ENCODE peak calls at places on chromosomes 6 and 20, in six cellular contexts. F, V, N, D, T and K are unnamed samples.
A peak's percentile ranks its signal among the peaks of the same experiment; 100 is the strongest.

GRCh38 chr20:49567421-49568256 is at the start of gene PTGIS:
- DNase-seq in F (no peak), V (no peak), N (peak; percentile 86), D (no peak), T (no peak), K (no peak)

GRCh38 chr6:151265282-151265681 is 25.5 kb downstream of the AKAP12 start:
- DNase-seq in F (no peak), V (no peak), N (no peak), D (no peak), T (no peak), K (no peak)

GRCh38 chr6:17885079-17885478 is 102.4 kb downstream of the KIF13A start:
- DNase-seq in F (peak; percentile 17), V (peak; percentile 19), N (no peak), D (no peak), T (no peak), K (no peak)

GRCh38 chr6:113495521-113495920 is 361.6 kb upstream of the MARCKS start:
- DNase-seq in F (peak; percentile 44), V (peak; percentile 87), N (peak; percentile 31), D (no peak), T (no peak), K (peak; percentile 84)

GRCh38 chr6:169530762-169531143 is 171.1 kb downstream of the WDR27 start:
- DNase-seq in F (no peak), V (no peak), N (no peak), D (no peak), T (no peak), K (no peak)

GRCh38 chr6:125363360-125364121 is 61.8 kb upstream of the HDDC2 start:
- DNase-seq in F (peak; percentile 21), V (peak; percentile 17), N (peak; percentile 96), D (no peak), T (peak; percentile 73), K (no peak)

GRCh38 chr6:134529921-134530320 is 212.0 kb upstream of the SGK1 start:
- DNase-seq in F (peak; percentile 65), V (peak; percentile 48), N (no peak), D (no peak), T (no peak), K (no peak)

GRCh38 chr20:38651154-38651553 is 49.5 kb downstream of the ARHGAP40 start:
- DNase-seq in F (no peak), V (no peak), N (no peak), D (no peak), T (no peak), K (no peak)

GRCh38 chr6:93040375-93040774 is 379.0 kb downstream of the EPHA7 start:
- DNase-seq in F (no peak), V (no peak), N (no peak), D (no peak), T (no peak), K (no peak)

GRCh38 chr6:46888031-46888430 is 33.7 kb downstream of the ADGRF5 start:
- DNase-seq in F (peak; percentile 66), V (no peak), N (no peak), D (no peak), T (no peak), K (no peak)

GRCh38 chr20:56839791-56840190 is 210.7 kb downstream of the TFAP2C start:
- DNase-seq in F (no peak), V (no peak), N (no peak), D (no peak), T (no peak), K (no peak)

GRCh38 chr6:498795-499231 is 107.3 kb downstream of the IRF4 start:
- DNase-seq in F (no peak), V (peak; percentile 4), N (no peak), D (peak; percentile 69), T (no peak), K (no peak)

GRCh38 chr20:9520096-9520495 is 5.7 kb downstream of the LAMP5 start:
- DNase-seq in F (no peak), V (no peak), N (no peak), D (no peak), T (no peak), K (no peak)

GRCh38 chr6:109662192-109662591 is 28.8 kb downstream of the AK9 start:
- DNase-seq in F (peak; percentile 15), V (peak; percentile 33), N (no peak), D (no peak), T (no peak), K (no peak)

GRCh38 chr6:154139894-154140293 is 100.9 kb downstream of the OPRM1 start:
- DNase-seq in F (no peak), V (no peak), N (no peak), D (no peak), T (no peak), K (no peak)

GRCh38 chr20:25643735-25644134 is 19.9 kb upstream of the NANP start:
- DNase-seq in F (no peak), V (no peak), N (no peak), D (no peak), T (no peak), K (no peak)

DNA sequence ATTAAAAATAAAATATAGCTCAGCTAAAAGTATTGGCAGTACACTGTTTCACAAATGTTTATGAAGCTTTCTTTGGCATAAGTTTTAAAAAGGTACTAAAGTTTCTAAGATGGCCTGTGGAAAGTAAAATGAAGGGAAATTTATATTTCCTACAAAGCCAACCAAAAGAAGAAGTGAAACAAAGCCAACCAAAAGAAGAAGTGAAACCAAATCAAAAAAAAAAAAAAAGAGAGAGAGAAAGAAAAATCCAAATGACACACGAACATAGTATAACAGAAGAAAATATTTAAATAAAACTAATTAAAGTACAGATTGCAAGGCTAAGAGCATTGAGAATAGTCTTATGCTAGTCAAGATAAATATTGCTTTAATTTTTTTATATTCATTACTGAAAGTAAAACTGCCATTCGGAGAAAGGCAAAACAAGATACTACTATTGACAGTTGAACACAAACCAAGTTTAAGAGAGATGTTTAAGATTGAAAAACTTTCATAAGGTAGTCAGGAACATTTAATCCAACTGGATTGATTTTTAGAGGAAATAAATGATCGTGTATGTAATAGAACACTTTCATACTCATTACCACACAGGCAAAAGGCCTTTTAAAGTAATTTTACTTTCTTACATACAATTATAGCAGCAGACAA is 12.8 kb upstream of the KHDRBS2 start:
- DNase-seq in F (no peak), V (no peak), N (no peak), D (peak; percentile 31), T (no peak), K (no peak)
- H3K4me3 ChIP-seq in F (no peak overlapping the region), V (no peak overlapping the region), N (no peak overlapping the region), D (no peak overlapping the region), T (no peak overlapping the region), K (no peak overlapping the region)

DNA sequence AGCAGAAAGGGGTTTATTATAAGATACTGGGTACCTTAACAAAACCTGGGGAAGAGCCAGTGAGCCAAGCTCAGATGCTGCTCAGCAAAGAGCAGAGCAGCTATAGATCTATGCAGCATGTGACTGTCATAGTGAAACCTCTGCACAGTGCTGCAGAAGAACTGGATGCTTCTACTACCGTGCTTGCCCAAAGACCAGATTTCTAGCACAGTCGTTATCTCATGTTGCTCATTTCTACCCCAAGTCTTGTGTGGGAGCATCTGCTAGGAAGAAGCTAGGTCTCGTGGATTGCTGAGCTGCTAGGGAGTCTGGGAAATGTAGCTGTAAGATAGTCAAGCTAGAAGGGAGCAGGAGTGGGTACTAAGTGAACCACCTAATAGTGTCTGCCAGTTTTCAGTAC is 31.7 kb upstream of the GNRH2 start:
- DNase-seq in F (no peak), V (no peak), N (no peak), D (no peak), T (no peak), K (no peak)
- H3K36me3 ChIP-seq in F (peaks cover 4% of the 10 kb centered on the region), V (peaks cover 20% of the 10 kb centered on the region), N (no peaks in the 10 kb centered on the region), D (no peaks in the 10 kb centered on the region), T (peaks cover 10% of the 10 kb centered on the region), K (peaks cover 11% of the 10 kb centered on the region)

GRCh38 chr6:56766139-56766805 is 123.6 kb upstream of the DST start:
- DNase-seq in F (no peak), V (no peak), N (no peak), D (no peak), T (no peak), K (no peak)

GRCh38 chr6:56766806-56767178 is 124.1 kb upstream of the DST start:
- DNase-seq in F (peak; percentile 92), V (peak; percentile 91), N (no peak), D (peak; percentile 92), T (no peak), K (no peak)

GRCh38 chr6:56767892-56768531 is 125.3 kb upstream of the DST start:
- DNase-seq in F (no peak), V (no peak), N (no peak), D (no peak), T (no peak), K (no peak)

GRCh38 chr6:56765494-56765893 is 122.8 kb upstream of the DST start:
- DNase-seq in F (no peak), V (no peak), N (no peak), D (no peak), T (no peak), K (no peak)

GRCh38 chr6:56767435-56767834 is 124.7 kb upstream of the DST start:
- DNase-seq in F (no peak), V (no peak), N (no peak), D (no peak), T (no peak), K (no peak)
- H3K9ac ChIP-seq in F (no peak overlapping the region), V (no peak overlapping the region), N (no peak overlapping the region), D (no peak overlapping the region), T (no peak overlapping the region), K (no peak overlapping the region)

GRCh38 chr20:23412026-23412425 is 9.3 kb downstream of the NAPB start:
- DNase-seq in F (no peak), V (peak; percentile 7), N (peak; percentile 78), D (no peak), T (no peak), K (no peak)

GRCh38 chr20:23409800-23410199 is 11.5 kb downstream of the NAPB start:
- DNase-seq in F (no peak), V (no peak), N (no peak), D (no peak), T (no peak), K (no peak)

GRCh38 chr20:23406880-23407279 is 14.4 kb downstream of the NAPB start:
- DNase-seq in F (no peak), V (no peak), N (no peak), D (no peak), T (no peak), K (no peak)

GRCh38 chr20:23407770-23408467 is 13.4 kb downstream of the NAPB start:
- DNase-seq in F (no peak), V (no peak), N (no peak), D (no peak), T (no peak), K (no peak)

GRCh38 chr20:23408957-23409356 is 12.3 kb downstream of the NAPB start:
- DNase-seq in F (no peak), V (no peak), N (no peak), D (no peak), T (no peak), K (no peak)
- H3K4me3 ChIP-seq in F (no peak overlapping the region), V (no peak overlapping the region), N (no peak overlapping the region), D (no peak overlapping the region), T (no peak overlapping the region), K (no peak overlapping the region)

GRCh38 chr20:62969179-62969760 is 16.8 kb downstream of the SLC17A9 start:
- DNase-seq in F (no peak), V (no peak), N (no peak), D (no peak), T (no peak), K (no peak)

GRCh38 chr20:62967149-62967501 is 14.6 kb downstream of the SLC17A9 start:
- DNase-seq in F (no peak), V (no peak), N (no peak), D (no peak), T (no peak), K (no peak)

GRCh38 chr20:62967628-62968351 is 15.3 kb downstream of the SLC17A9 start:
- DNase-seq in F (no peak), V (no peak), N (no peak), D (no peak), T (no peak), K (no peak)

GRCh38 chr20:62969939-62970306 is 17.4 kb downstream of the SLC17A9 start:
- DNase-seq in F (no peak), V (no peak), N (no peak), D (no peak), T (no peak), K (no peak)

GRCh38 chr20:62968378-62969178 is 16.1 kb downstream of the SLC17A9 start:
- DNase-seq in F (no peak), V (no peak), N (no peak), D (no peak), T (no peak), K (no peak)
- H3K36me3 ChIP-seq in F (no peaks in the 10 kb centered on the region), V (no peaks in the 10 kb centered on the region), N (no peaks in the 10 kb centered on the region), D (peaks cover 5% of the 10 kb centered on the region), T (no peaks in the 10 kb centered on the region), K (no peaks in the 10 kb centered on the region)